ENCODE peak calls at places on chromosomes 11 and 22, in six cellular contexts. T is dorsolateral prefrontal cortex, H is cardiac fibroblast, Z is nephron progenitor cell, A is brain microvascular endothelial cell, E is Calu3. W is an unnamed sample.

GRCh38 chr22:35575116-35575748 is 34.6 kb downstream of the RASD2 start:
- DNase-seq in T (no peak), H (no peak), Z (no peak), A (no peak), E (no peak), W (no peak)

GRCh38 chr11:62830904-62831519 is 839 bp downstream of the STX5 start:
- DNase-seq in T (no peak), H (no peak), Z (peak), A (no peak), E (no peak), W (no peak)

GRCh38 chr22:42743501-42743991 is 22.9 kb upstream of the A4GALT start:
- DNase-seq in T (no peak), H (peak), Z (no peak), A (peak), E (no peak), W (no peak)

GRCh38 chr11:32198053-32198452 is 107.2 kb downstream of the RCN1 start:
- DNase-seq in T (no peak), H (no peak), Z (no peak), A (no peak), E (no peak), W (no peak)

GRCh38 chr11:72738199-72739141 is 13.7 kb downstream of the ARAP1 start:
- DNase-seq in T (peak), H (peak), Z (no peak), A (no peak), E (no peak), W (no peak)

GRCh38 chr11:101862410-101863233 is 52.2 kb upstream of the CEP126 start:
- DNase-seq in T (no peak), H (peak), Z (peak), A (peak), E (peak), W (peak)

GRCh38 chr11:114197799-114198500 is 98.2 kb upstream of the NNMT start:
- DNase-seq in T (no peak), H (peak), Z (no peak), A (peak), E (peak), W (peak)

GRCh38 chr11:95339554-95339953 is 108.6 kb upstream of the SESN3 start:
- DNase-seq in T (no peak), H (peak), Z (no peak), A (no peak), E (no peak), W (no peak)

GRCh38 chr11:82972103-82972502 is 70.6 kb downstream of the DDIAS start:
- DNase-seq in T (no peak), H (no peak), Z (no peak), A (no peak), E (no peak), W (no peak)

GRCh38 chr11:106733518-106734162 is 284.6 kb downstream of the GUCY1A2 start:
- DNase-seq in T (no peak), H (peak), Z (no peak), A (peak), E (no peak), W (no peak)

GRCh38 chr22:30436196-30436595 is 10.6 kb downstream of the MTFP1 start:
- DNase-seq in T (no peak), H (no peak), Z (no peak), A (no peak), E (no peak), W (no peak)

GRCh38 chr11:113255096-113255495 is 59.3 kb upstream of the TTC12 start:
- DNase-seq in T (no peak), H (no peak), Z (no peak), A (no peak), E (no peak), W (no peak)

GRCh38 chr11:57491371-57492061 is 24.0 kb downstream of the SLC43A1 start:
- DNase-seq in T (no peak), H (peak), Z (peak), A (peak), E (peak), W (no peak)

GRCh38 chr11:95372097-95372656 is 141.2 kb upstream of the SESN3 start:
- DNase-seq in T (no peak), H (no peak), Z (no peak), A (no peak), E (no peak), W (no peak)

GRCh38 chr22:27998511-27999410 is 79.7 kb upstream of the PITPNB start:
- DNase-seq in T (peak), H (no peak), Z (no peak), A (no peak), E (no peak), W (no peak)

GRCh38 chr11:68128682-68129327 is 7.6 kb upstream of the CHKA start:
- DNase-seq in T (no peak), H (peak), Z (no peak), A (peak), E (peak), W (no peak)

GRCh38 chr11:81870066-81870412 is 863.6 kb downstream of the FAM181B start:
- DNase-seq in T (no peak), H (no peak), Z (no peak), A (no peak), E (no peak), W (no peak)

GRCh38 chr11:63847363-63847762 is 8.5 kb downstream of the MARK2 start:
- DNase-seq in T (no peak), H (no peak), Z (no peak), A (no peak), E (peak), W (no peak)

GRCh38 chr11:110075822-110076208 is 17.4 kb upstream of the ZC3H12C start:
- DNase-seq in T (no peak), H (no peak), Z (no peak), A (no peak), E (no peak), W (no peak)

GRCh38 chr11:80462211-80462610 is 1021.4 kb upstream of the TENM4 start:
- DNase-seq in T (no peak), H (peak), Z (no peak), A (peak), E (no peak), W (no peak)

GRCh38 chr22:39789794-39790193 is 103.8 kb downstream of the ENTHD1 start:
- DNase-seq in T (no peak), H (no peak), Z (no peak), A (no peak), E (no peak), W (no peak)

GRCh38 chr22:50542416-50542927 is 3.2 kb upstream of the KLHDC7B start:
- DNase-seq in T (no peak), H (peak), Z (no peak), A (no peak), E (no peak), W (peak)

GRCh38 chr11:34680206-34680605 is 59.3 kb downstream of the EHF start:
- DNase-seq in T (no peak), H (peak), Z (no peak), A (peak), E (no peak), W (no peak)

GRCh38 chr22:21942407-21942895 is 10.2 kb downstream of the PPM1F start:
- DNase-seq in T (no peak), H (peak), Z (no peak), A (peak), E (peak), W (peak)

GRCh38 chr11:44775366-44776356 is 48.9 kb downstream of the TSPAN18 start:
- DNase-seq in T (no peak), H (peak), Z (peak), A (peak), E (peak), W (peak)

GRCh38 chr22:22995166-22995565 is 75.2 kb upstream of the GNAZ start:
- DNase-seq in T (no peak), H (no peak), Z (no peak), A (no peak), E (no peak), W (no peak)

GRCh38 chr22:27394806-27395404 is 406.7 kb downstream of the MN1 start:
- DNase-seq in T (no peak), H (no peak), Z (no peak), A (no peak), E (no peak), W (no peak)

GRCh38 chr11:37199082-37199481 is 601.0 kb upstream of the RAG2 start:
- DNase-seq in T (no peak), H (no peak), Z (no peak), A (no peak), E (no peak), W (no peak)

GRCh38 chr22:33130473-33130872 is 72.3 kb upstream of the SYN3 start:
- DNase-seq in T (no peak), H (no peak), Z (no peak), A (no peak), E (no peak), W (no peak)

GRCh38 chr22:40396882-40397281 is 26.5 kb downstream of the SGSM3 start:
- DNase-seq in T (no peak), H (peak), Z (peak), A (peak), E (peak), W (no peak)

GRCh38 chr22:22944268-22944985 is 56.8 kb downstream of the IGLL5 start:
- DNase-seq in T (no peak), H (no peak), Z (no peak), A (no peak), E (no peak), W (no peak)

GRCh38 chr11:506238-506949 is 648 bp downstream of the RNH1 start:
- DNase-seq in T (peak), H (peak), Z (peak), A (peak), E (peak), W (peak)
- TF ChIP-seq CTCF in T (peak), H (no peak), Z (no peak), A (peak), E (no peak), W (peak)

GRCh38 chr22:36773935-36774334 is 2.0 kb downstream of the IFT27 start:
- DNase-seq in T (no peak), H (peak), Z (no peak), A (peak), E (no peak), W (peak)
- TF ChIP-seq CTCF in T (peak), H (peak), Z (peak), A (peak), E (no peak), W (peak)

GRCh38 chr11:7514099-7514725 is 413 bp downstream of the PPFIBP2 start:
- DNase-seq in T (no peak), H (no peak), Z (no peak), A (no peak), E (peak), W (no peak)
- TF ChIP-seq CTCF in T (no peak), H (no peak), Z (no peak), A (peak), E (no peak), W (no peak)

GRCh38 chr11:119501777-119502405 is 78.9 kb upstream of the THY1 start:
- DNase-seq in T (no peak), H (no peak), Z (no peak), A (no peak), E (no peak), W (no peak)
- TF ChIP-seq CTCF in T (no peak), H (no peak), Z (no peak), A (no peak), E (no peak), W (no peak)

GRCh38 chr22:25774575-25775026 is 32.6 kb downstream of the MYO18B start:
- DNase-seq in T (no peak), H (no peak), Z (peak), A (no peak), E (peak), W (no peak)
- TF ChIP-seq CTCF in T (peak), H (peak), Z (peak), A (peak), E (peak), W (peak)

W was measured in HFFc6.